ENCODE peak calls at places on chromosomes 11 and 22, in six cellular contexts. T, P, E, Z, V and K are unnamed samples.
A peak's percentile ranks its signal among the peaks of the same experiment; 100 is the strongest.

GRCh38 chr11:42462558-42463310 is 849.1 kb upstream of the API5 start:
- DNase-seq in P (no peak), V (peak; percentile 18), Z (no peak), T (no peak), E (peak; percentile 2), K (no peak)

GRCh38 chr22:18954333-18954732 is 18.2 kb upstream of the PRODH start:
- DNase-seq in Z (no peak), P (peak; percentile 79), V (peak; percentile 46), T (no peak), E (peak; percentile 71), K (peak; percentile 50)

GRCh38 chr11:44316388-44317240 is 6.7 kb upstream of the ALX4 start:
- DNase-seq in Z (no peak), E (peak; percentile 23), T (no peak), P (no peak), V (no peak), K (no peak)

GRCh38 chr11:11215944-11216343 is 137.1 kb downstream of the CSNK2A3 start:
- DNase-seq in E (no peak), P (no peak), V (no peak), T (peak; percentile 81), Z (no peak), K (no peak)

GRCh38 chr22:44352378-44353062 is 39.8 kb upstream of the SHISAL1 start:
- DNase-seq in P (no peak), V (no peak), Z (no peak), E (no peak), T (no peak), K (no peak)

GRCh38 chr11:27933992-27934829 is 173.7 kb downstream of the KIF18A start:
- DNase-seq in V (peak; percentile 48), Z (no peak), P (no peak), T (no peak), E (peak; percentile 96), K (peak; percentile 85)

GRCh38 chr11:898160-898517 is 12.5 kb downstream of the CHID1 start:
- DNase-seq in T (no peak), P (no peak), E (peak; percentile 36), V (peak; percentile 13), Z (no peak), K (no peak)

GRCh38 chr11:71451596-71452353 is 1.2 kb upstream of the NADSYN1 start:
- DNase-seq in Z (no peak), P (no peak), V (no peak), T (no peak), E (no peak), K (peak; percentile 51)

GRCh38 chr11:61026121-61027031 is 54.9 kb downstream of the CD6 start:
- DNase-seq in T (no peak), E (no peak), Z (no peak), P (no peak), V (no peak), K (no peak)

GRCh38 chr11:69078508-69078907 is 29.8 kb downstream of the TPCN2 start:
- DNase-seq in Z (no peak), V (no peak), P (no peak), T (no peak), E (no peak), K (no peak)

GRCh38 chr22:31238057-31238456 is 26.0 kb downstream of the LIMK2 start:
- DNase-seq in P (no peak), V (no peak), E (no peak), Z (no peak), T (no peak), K (no peak)

GRCh38 chr11:9060700-9061111 is 30.7 kb downstream of the SCUBE2 start:
- DNase-seq in P (no peak), T (no peak), Z (no peak), V (no peak), E (no peak), K (no peak)

GRCh38 chr22:32378703-32379272 is 21.1 kb downstream of the RFPL3 start:
- DNase-seq in Z (no peak), T (no peak), V (peak; percentile 62), E (peak; percentile 35), P (no peak), K (no peak)

GRCh38 chr22:42473484-42474193 is 41.4 kb upstream of the NFAM1 start:
- DNase-seq in T (no peak), E (peak; percentile 77), Z (no peak), V (peak; percentile 56), P (peak; percentile 53), K (no peak)

GRCh38 chr11:19770277-19770676 is 57.6 kb downstream of the NAV2 start:
- DNase-seq in E (no peak), Z (no peak), T (no peak), V (no peak), P (no peak), K (no peak)

GRCh38 chr11:86116996-86117705 is 48.3 kb upstream of the PICALM start:
- DNase-seq in P (no peak), T (no peak), E (peak; percentile 78), V (no peak), Z (no peak), K (no peak)

GRCh38 chr11:48150213-48150612 is 66.4 kb upstream of the OR4B1 start:
- DNase-seq in Z (no peak), E (peak; percentile 41), T (no peak), V (peak; percentile 92), P (no peak), K (no peak)

GRCh38 chr11:119091966-119092879 is 7.5 kb downstream of the HMBS start:
- DNase-seq in T (no peak), E (peak; percentile 8), P (no peak), Z (no peak), V (no peak), K (no peak)
- H3K36me3 ChIP-seq in T (no peaks in the 10 kb centered on the region), E (peaks cover 5% of the 10 kb centered on the region), P (no peaks in the 10 kb centered on the region), Z (peaks cover 27% of the 10 kb centered on the region), V (peaks cover 11% of the 10 kb centered on the region), K (peaks cover 40% of the 10 kb centered on the region)

GRCh38 chr11:31640611-31641010 is 131.0 kb downstream of the ELP4 start:
- DNase-seq in T (no peak), E (no peak), P (no peak), Z (no peak), V (no peak), K (no peak)
- H3K27ac ChIP-seq in T (no peak overlapping the region), E (no peak overlapping the region), P (no peak overlapping the region), Z (no peak overlapping the region), V (no peak overlapping the region), K (no peak overlapping the region)

GRCh38 chr22:26602127-26602526 is 12.2 kb upstream of the TPST2 start:
- DNase-seq in E (no peak), P (no peak), Z (no peak), T (no peak), V (no peak), K (no peak)

GRCh38 chr22:26599505-26599904 is 9.6 kb upstream of the TPST2 start:
- DNase-seq in V (no peak), P (no peak), Z (no peak), T (no peak), E (no peak), K (no peak)

GRCh38 chr22:26604368-26604767 is 13.5 kb downstream of the CRYBB1 start:
- DNase-seq in T (no peak), P (no peak), E (no peak), V (no peak), Z (no peak), K (no peak)

GRCh38 chr22:26597480-26597879 is 7.5 kb upstream of the TPST2 start:
- DNase-seq in P (no peak), E (no peak), Z (no peak), V (no peak), T (no peak), K (no peak)

GRCh38 chr22:26601726-26602125 is 11.8 kb upstream of the TPST2 start:
- DNase-seq in E (no peak), Z (no peak), T (no peak), P (no peak), V (no peak), K (no peak)
- H3K36me3 ChIP-seq in E (no peaks in the 10 kb centered on the region), Z (no peaks in the 10 kb centered on the region), T (no peaks in the 10 kb centered on the region), P (no peaks in the 10 kb centered on the region), V (no peaks in the 10 kb centered on the region), K (no peaks in the 10 kb centered on the region)

DNA sequence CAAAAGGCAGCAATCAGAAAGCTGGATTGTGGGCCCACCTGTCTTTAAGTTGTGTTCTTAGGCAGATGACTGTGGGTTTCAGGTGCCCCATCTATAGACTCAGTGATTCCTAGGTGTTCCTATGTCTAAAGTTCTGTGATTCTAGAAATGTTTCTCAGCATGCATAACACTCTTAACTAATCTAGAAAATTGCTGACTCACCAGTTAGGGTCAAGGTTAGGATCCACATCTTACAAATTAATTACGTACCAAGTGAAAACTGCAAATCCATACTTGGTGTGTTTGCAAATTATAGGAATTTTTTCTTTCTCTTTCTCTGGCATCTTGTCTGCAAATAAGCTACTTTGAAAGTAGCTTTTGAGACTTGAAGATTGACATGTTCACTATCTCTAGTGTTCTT is 7.7 kb downstream of the CECR2 start:
- DNase-seq in V (no peak), Z (no peak), T (no peak), P (no peak), E (no peak), K (no peak)
- H3K27ac ChIP-seq in V (no peak overlapping the region), Z (no peak overlapping the region), T (no peak overlapping the region), P (no peak overlapping the region), E (no peak overlapping the region), K (no peak overlapping the region)

GRCh38 chr11:116864531-116864930 is 27.1 kb upstream of the APOA1 start:
- DNase-seq in T (no peak), Z (no peak), E (peak; percentile 42), V (no peak), P (no peak), K (no peak)
- H3K36me3 ChIP-seq in T (no peaks in the 10 kb centered on the region), Z (peaks cover 100% of the 10 kb centered on the region), E (no peaks in the 10 kb centered on the region), V (peaks cover 10% of the 10 kb centered on the region), P (no peaks in the 10 kb centered on the region), K (peaks cover 31% of the 10 kb centered on the region)

GRCh38 chr11:36211735-36212430 is 77.3 kb downstream of the COMMD9 start:
- DNase-seq in V (no peak), P (no peak), E (no peak), Z (no peak), T (no peak), K (no peak)
- H3K27ac ChIP-seq in V (no peak overlapping the region), P (no peak overlapping the region), E (no peak overlapping the region), Z (no peak overlapping the region), T (no peak overlapping the region), K (no peak overlapping the region)

GRCh38 chr11:105610796-105611361 is 1.0 kb downstream of the GRIA4 start:
- DNase-seq in P (no peak), Z (no peak), T (no peak), V (peak; percentile 12), E (no peak), K (no peak)
- H3K36me3 ChIP-seq in P (no peaks in the 10 kb centered on the region), Z (no peaks in the 10 kb centered on the region), T (no peaks in the 10 kb centered on the region), V (no peaks in the 10 kb centered on the region), E (no peaks in the 10 kb centered on the region), K (no peaks in the 10 kb centered on the region)

GRCh38 chr11:75508051-75508561 is 17.6 kb downstream of the GDPD5 start:
- DNase-seq in P (no peak), Z (no peak), V (no peak), E (no peak), T (no peak), K (no peak)
- H3K27ac ChIP-seq in P (peak overlapping the region; percentile 85), Z (no peak overlapping the region), V (no peak overlapping the region), E (no peak overlapping the region), T (no peak overlapping the region), K (no peak overlapping the region)